ENCODE peak calls at places on chromosomes 4 and X, in nine cellular contexts. X, J, O, K, Q, D, R, V and G are unnamed samples.

GRCh38 chr4:116599859-116600258 is 485.5 kb downstream of the TRAM1L1 start:
- DNase-seq in X (no peak), J (no peak), O (no peak), K (no peak), Q (peak; percentile 74), D (no peak), R (no peak), V (no peak), G (peak; percentile 13)

GRCh38 chr4:93187441-93187840 is 641.1 kb upstream of the ATOH1 start:
- DNase-seq in X (no peak), J (no peak), O (no peak), K (no peak), Q (no peak), D (no peak), R (no peak), V (no peak), G (no peak)

GRCh38 chrX:107677501-107677901 is 49.2 kb downstream of the PRPS1 start:
- DNase-seq in X (peak; percentile 26), J (peak; percentile 77), O (no peak), K (no peak), Q (no peak), D (no peak), R (no peak), V (no peak), G (no peak)

GRCh38 chr4:29756966-29757365 is 963.2 kb upstream of the PCDH7 start:
- DNase-seq in X (no peak), J (no peak), O (no peak), K (no peak), Q (peak; percentile 31), D (no peak), R (no peak), V (no peak), G (no peak)

GRCh38 chr4:170274616-170275015 is 184.9 kb upstream of the AADAT start:
- DNase-seq in X (no peak), J (no peak), O (no peak), K (no peak), Q (no peak), D (no peak), R (no peak), V (peak; percentile 32), G (no peak)

GRCh38 chr4:2289311-2289954 is 27.5 kb upstream of the MXD4 start:
- DNase-seq in X (no peak), J (no peak), O (no peak), K (no peak), Q (peak; percentile 18), D (no peak), R (no peak), V (no peak), G (no peak)

GRCh38 chr4:111854494-111855087 is 290.7 kb upstream of the FAM241A start:
- DNase-seq in X (no peak), J (no peak), O (no peak), K (no peak), Q (no peak), D (peak; percentile 46), R (no peak), V (no peak), G (peak; percentile 47)

GRCh38 chrX:49116076-49116475 is 7.5 kb downstream of the GPKOW start:
- DNase-seq in X (no peak), J (no peak), O (no peak), K (no peak), Q (no peak), D (no peak), R (no peak), V (no peak), G (no peak)

GRCh38 chr4:139568206-139568969 is 12.4 kb upstream of the SETD7 start:
- DNase-seq in X (peak; percentile 75), J (no peak), O (no peak), K (no peak), Q (peak; percentile 50), D (no peak), R (no peak), V (no peak), G (no peak)

GRCh38 chrX:69137371-69137881 is 27.8 kb downstream of the PJA1 start:
- DNase-seq in X (no peak), J (no peak), O (no peak), K (no peak), Q (peak; percentile 49), D (peak; percentile 4), R (no peak), V (no peak), G (peak; percentile 20)

GRCh38 chr4:184397516-184398163 is 76.7 kb downstream of the IRF2 start:
- DNase-seq in X (no peak), J (no peak), O (no peak), K (no peak), Q (no peak), D (no peak), R (peak; percentile 58), V (no peak), G (no peak)

GRCh38 chr4:19945979-19946380 is 305.7 kb upstream of the SLIT2 start:
- DNase-seq in X (no peak), J (no peak), O (no peak), K (no peak), Q (no peak), D (no peak), R (no peak), V (peak; percentile 73), G (no peak)

GRCh38 chr4:155241664-155242063 is 33.2 kb downstream of the NPY2R start:
- DNase-seq in X (no peak), J (no peak), O (no peak), K (no peak), Q (no peak), D (no peak), R (no peak), V (no peak), G (no peak)

GRCh38 chrX:136639506-136640176 is 8.3 kb upstream of the CD40LG start:
- DNase-seq in X (no peak), J (no peak), O (no peak), K (no peak), Q (no peak), D (no peak), R (no peak), V (no peak), G (no peak)

GRCh38 chr4:169164669-169165415 is 105.9 kb downstream of the SH3RF1 start:
- DNase-seq in X (no peak), J (no peak), O (no peak), K (no peak), Q (no peak), D (no peak), R (no peak), V (no peak), G (no peak)

GRCh38 chr4:24969486-24969885 is 56.6 kb upstream of the CCDC149 start:
- DNase-seq in X (no peak), J (no peak), O (no peak), K (no peak), Q (no peak), D (no peak), R (no peak), V (no peak), G (no peak)

DNA sequence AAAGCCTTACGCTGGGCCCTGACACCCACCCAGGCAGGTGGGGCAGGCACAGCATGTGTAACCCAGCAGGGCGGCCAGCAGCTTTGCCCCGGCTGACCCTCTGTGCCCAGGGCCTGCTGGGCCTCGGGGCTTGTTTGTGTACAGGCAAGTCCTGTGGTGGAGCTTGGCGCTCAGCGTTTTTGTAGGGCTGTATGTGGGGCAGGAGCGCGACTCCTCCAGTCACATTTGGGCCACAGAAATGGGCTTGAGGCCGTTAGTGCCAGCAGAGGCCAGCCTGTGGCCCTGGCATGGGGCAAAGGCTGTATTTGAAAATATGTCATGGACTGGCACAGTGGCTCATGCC is 14.7 kb upstream of the HGFAC start:
- DNase-seq in X (no peak), J (no peak), O (no peak), K (no peak), Q (no peak), D (no peak), R (no peak), V (no peak), G (no peak)
- TF ChIP-seq CTCF in X (no peak), J (no peak), O (no peak), K (no peak), Q (no peak), D (no peak), R (no peak), V (no peak), G (no peak)

DNA sequence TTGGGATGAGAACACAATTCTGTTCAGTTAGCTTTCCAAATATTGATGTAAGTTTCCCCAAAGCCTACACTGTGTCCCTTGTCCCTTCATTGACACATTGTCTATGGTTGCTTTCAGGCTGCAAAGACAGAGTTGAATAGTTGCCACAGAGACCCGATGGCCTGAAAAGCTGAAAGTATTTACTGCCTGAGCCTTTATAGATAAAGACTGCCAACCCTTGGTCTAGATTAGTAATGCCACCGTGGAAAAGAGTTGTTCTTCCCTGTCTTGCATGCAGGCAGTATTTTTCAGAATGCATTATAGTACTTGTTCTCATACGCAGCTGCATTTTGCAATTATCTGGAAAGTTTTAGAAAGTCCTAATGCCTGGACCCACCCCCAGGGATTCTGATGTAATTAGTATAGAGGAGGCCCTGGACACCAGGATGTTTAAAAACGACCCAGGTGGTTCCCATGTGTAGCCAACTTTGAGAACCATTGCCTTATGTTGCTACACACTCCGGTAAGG is 180.8 kb downstream of the FRMPD4 start:
- DNase-seq in X (no peak), J (no peak), O (no peak), K (no peak), Q (no peak), D (no peak), R (no peak), V (no peak), G (no peak)
- TF ChIP-seq CTCF in X (no peak), J (no peak), O (no peak), K (no peak), Q (peak; percentile 13), D (no peak), R (no peak), V (no peak), G (no peak)

DNA sequence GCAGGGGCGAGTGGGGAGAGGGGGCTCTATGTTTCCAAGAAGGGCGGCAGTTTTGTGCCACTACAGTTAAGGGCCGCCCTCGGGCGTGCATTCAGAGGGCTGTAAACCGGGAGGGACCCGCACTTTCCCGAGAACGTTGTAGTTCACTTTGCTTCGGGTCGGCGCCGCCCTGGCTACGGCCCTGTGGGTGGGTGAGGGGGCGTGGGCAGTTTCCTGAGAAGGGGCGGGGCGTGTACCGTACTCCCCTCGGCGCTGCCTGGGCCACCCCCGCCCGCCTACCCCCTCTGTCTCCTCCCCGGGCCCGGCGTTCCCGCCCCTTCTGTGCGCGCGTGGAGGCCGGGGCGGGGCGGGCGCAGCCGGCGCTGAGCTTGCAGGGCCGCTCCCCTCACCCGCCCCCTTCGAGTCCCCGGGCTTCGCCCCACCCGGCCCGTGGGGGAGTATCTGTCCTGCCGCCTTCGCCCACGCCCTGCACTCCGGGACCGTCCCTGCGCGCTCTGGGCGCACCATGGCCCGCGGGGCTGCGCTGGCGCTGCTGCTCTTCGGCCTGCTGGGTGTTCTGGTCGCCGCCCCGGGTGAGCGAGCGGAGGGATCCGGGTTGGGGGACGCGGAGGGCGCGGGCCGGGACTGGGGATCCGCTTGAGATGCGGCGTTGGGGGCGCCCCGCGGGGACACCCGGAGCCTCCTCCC is at the start of gene CD99:
- DNase-seq in X (peak; percentile 75), J (peak; percentile 95), O (peak; percentile 89), K (peak; percentile 39), Q (peak; percentile 76), D (peak; percentile 91), R (peak; percentile 91), V (no peak), G (peak; percentile 94)
- TF ChIP-seq CTCF in X (no peak), J (no peak), O (no peak), K (no peak), Q (no peak), D (no peak), R (no peak), V (no peak), G (no peak)

DNA sequence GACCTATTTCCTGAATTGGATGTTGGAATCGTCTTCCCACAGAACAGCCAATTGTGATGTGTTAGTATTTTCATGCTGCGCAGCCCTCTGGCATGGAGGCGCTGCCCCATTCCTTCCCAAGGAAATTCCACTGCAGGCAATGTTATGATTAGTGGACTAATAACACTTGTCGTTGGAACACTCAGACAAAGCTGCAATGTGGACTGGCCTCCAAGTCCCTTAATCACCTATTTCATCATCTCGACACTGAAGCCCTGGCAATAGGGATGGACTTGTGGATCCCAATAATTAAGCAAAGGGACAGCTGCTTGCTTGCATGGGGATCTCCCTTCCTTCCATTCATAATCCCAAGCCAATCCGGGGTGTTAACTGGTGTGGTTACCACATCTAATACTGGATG is 78.8 kb upstream of the PLAC1 start:
- DNase-seq in X (no peak), J (peak; percentile 62), O (no peak), K (no peak), Q (no peak), D (no peak), R (no peak), V (no peak), G (no peak)
- TF ChIP-seq CTCF in X (no peak), J (no peak), O (no peak), K (no peak), Q (no peak), D (no peak), R (no peak), V (no peak), G (no peak)